ENCODE peak calls at places on chromosomes 7 and 10, in four cellular contexts. Y, F, C and B are unnamed samples.

GRCh38 chr7:157431173-157431950 is 94.6 kb downstream of the DNAJB6 start:
- DNase-seq in Y (no peak), F (no peak), C (no peak), B (peak)

GRCh38 chr10:92531132-92531531 is 42.8 kb downstream of the IDE start:
- DNase-seq in Y (no peak), F (no peak), C (no peak), B (no peak)

GRCh38 chr7:46759711-46760480 is 822.0 kb downstream of the TNS3 start:
- DNase-seq in Y (peak), F (no peak), C (no peak), B (no peak)

GRCh38 chr7:40057292-40057691 is 77.1 kb downstream of the MPLKIP start:
- DNase-seq in Y (peak), F (no peak), C (no peak), B (peak)

GRCh38 chr10:7789390-7789789 is 1.4 kb downstream of the ATP5F1C start:
- DNase-seq in Y (peak), F (no peak), C (no peak), B (no peak)

GRCh38 chr10:90930971-90931841 is 10.3 kb upstream of the ANKRD1 start:
- DNase-seq in Y (peak), F (peak), C (no peak), B (no peak)

GRCh38 chr7:37416739-37417474 is 31.8 kb downstream of the ELMO1 start:
- DNase-seq in Y (no peak), F (no peak), C (no peak), B (no peak)

GRCh38 chr10:65234261-65234660 is 1691.6 kb upstream of the LRRTM3 start:
- DNase-seq in Y (no peak), F (no peak), C (no peak), B (no peak)

GRCh38 chr7:140640727-140641531 is at the start of gene DENND2A:
- DNase-seq in Y (peak), F (no peak), C (peak), B (peak)

GRCh38 chr10:16952610-16953009 is 135.4 kb upstream of the RSU1 start:
- DNase-seq in Y (no peak), F (no peak), C (no peak), B (no peak)

GRCh38 chr7:132655071-132655761 is 78.9 kb upstream of the PLXNA4 start:
- DNase-seq in Y (peak), F (peak), C (no peak), B (peak)

GRCh38 chr10:89122431-89123066 is 84.6 kb downstream of the CH25H start:
- DNase-seq in Y (peak), F (no peak), C (no peak), B (no peak)

GRCh38 chr10:43866712-43867111 is 218.0 kb upstream of the ZNF32 start:
- DNase-seq in Y (no peak), F (no peak), C (no peak), B (no peak)

GRCh38 chr7:132255898-132256297 is 320.4 kb downstream of the PLXNA4 start:
- DNase-seq in Y (no peak), F (no peak), C (no peak), B (no peak)

GRCh38 chr7:96314402-96315108 is 7.3 kb downstream of the SLC25A13 start:
- DNase-seq in Y (no peak), F (no peak), C (no peak), B (no peak)

GRCh38 chr10:124003070-124003419 is 90.4 kb downstream of the CHST15 start:
- DNase-seq in Y (peak), F (no peak), C (no peak), B (no peak)

GRCh38 chr10:80274396-80275134 is 14.9 kb downstream of the MAT1A start:
- DNase-seq in Y (no peak), F (no peak), C (no peak), B (no peak)

GRCh38 chr10:33252794-33253203 is 81.7 kb downstream of the NRP1 start:
- DNase-seq in Y (peak), F (peak), C (no peak), B (no peak)

GRCh38 chr10:26792780-26793495 is 67.8 kb downstream of the ABI1 start:
- DNase-seq in Y (no peak), F (no peak), C (no peak), B (no peak)

GRCh38 chr7:105849122-105849855 is 27.1 kb downstream of the ATXN7L1 start:
- DNase-seq in Y (no peak), F (no peak), C (no peak), B (no peak)

GRCh38 chr10:19014034-19014433 is 34.6 kb upstream of the MALRD1 start:
- DNase-seq in Y (peak), F (peak), C (no peak), B (no peak)